ENCODE peak calls at places on chromosome 21, in ten cellular contexts. A is GM23248; K is pancreas; N is right cardiac atrium; Q is hepatocyte; W is CD8-positive, alpha-beta memory T cell; O is left ventricle myocardium inferior; H is psoas muscle; Z is mesenchymal stem cell; J is prostate gland. F is an unnamed sample. For H3K4me1, the result is how much of the 10 kb centered on the place peaks cover.

GRCh38 chr21:32351428-32351827 is 41.4 kb downstream of the URB1 start:
- DNase-seq in A (no peak), K (no peak), N (no peak), Q (no peak), W (no peak), O (no peak), H (no peak), Z (no peak), J (peak), F (no peak)

GRCh38 chr21:35503646-35504045 is 454.5 kb upstream of the RUNX1 start:
- DNase-seq in A (peak), K (no peak), N (no peak), Q (no peak), W (no peak), O (no peak), H (no peak), Z (peak), J (no peak), F (peak)

GRCh38 chr21:45989355-45990048 is 7.9 kb downstream of the COL6A1 start:
- DNase-seq in A (no peak), K (peak), N (peak), Q (no peak), W (peak), O (peak), H (peak), Z (no peak), J (no peak), F (no peak)

GRCh38 chr21:33299181-33299752 is 25.5 kb upstream of the IFNAR1 start:
- DNase-seq in A (no peak), K (no peak), N (no peak), Q (no peak), W (no peak), O (no peak), H (no peak), Z (no peak), J (no peak), F (peak)

GRCh38 chr21:21436012-21436545 is 437.9 kb downstream of the NCAM2 start:
- DNase-seq in A (peak), K (no peak), N (no peak), Q (no peak), W (no peak), O (no peak), H (no peak), Z (peak), J (no peak), F (no peak)

GRCh38 chr21:45131537-45131999 is 57.2 kb downstream of the ADARB1 start:
- DNase-seq in A (no peak), K (no peak), N (no peak), Q (no peak), W (no peak), O (no peak), H (no peak), Z (no peak), J (no peak), F (no peak)

GRCh38 chr21:18384771-18385170 is 18.8 kb downstream of the TMPRSS15 start:
- DNase-seq in A (peak), K (no peak), N (no peak), Q (peak), W (no peak), O (no peak), H (no peak), Z (peak), J (no peak), F (no peak)

GRCh38 chr21:45219517-45219916 is 68.2 kb downstream of the POFUT2 start:
- DNase-seq in A (no peak), K (no peak), N (no peak), Q (no peak), W (no peak), O (no peak), H (no peak), Z (no peak), J (no peak), F (no peak)

GRCh38 chr21:42360317-42360716 is 6.0 kb downstream of the TFF1 start:
- DNase-seq in A (no peak), K (no peak), N (no peak), Q (no peak), W (no peak), O (no peak), H (no peak), Z (no peak), J (no peak), F (no peak)

GRCh38 chr21:23887709-23888303 is 1719.5 kb downstream of the MRPL39 start:
- DNase-seq in A (no peak), K (no peak), N (no peak), Q (no peak), W (peak), O (no peak), H (no peak), Z (no peak), J (no peak), F (peak)

GRCh38 chr21:35015435-35016024 is 33.6 kb downstream of the RUNX1 start:
- DNase-seq in A (no peak), K (no peak), N (no peak), Q (no peak), W (no peak), O (no peak), H (no peak), Z (no peak), J (no peak), F (no peak)

GRCh38 chr21:27693376-27693775 is 726.5 kb upstream of the ADAMTS5 start:
- DNase-seq in A (peak), K (no peak), N (no peak), Q (no peak), W (no peak), O (no peak), H (no peak), Z (peak), J (no peak), F (no peak)

GRCh38 chr21:28402616-28402989 is 590.1 kb downstream of the LTN1 start:
- DNase-seq in A (peak), K (no peak), N (no peak), Q (no peak), W (no peak), O (no peak), H (no peak), Z (no peak), J (no peak), F (no peak)

GRCh38 chr21:18951291-18952038 is 547.9 kb upstream of the TMPRSS15 start:
- DNase-seq in A (no peak), K (no peak), N (no peak), Q (peak), W (no peak), O (no peak), H (no peak), Z (peak), J (no peak), F (no peak)

GRCh38 chr21:45962531-45963224 is 18.9 kb upstream of the COL6A1 start:
- DNase-seq in A (peak), K (no peak), N (peak), Q (no peak), W (no peak), O (no peak), H (no peak), Z (no peak), J (no peak), F (no peak)

GRCh38 chr21:42558846-42559245 is 45.2 kb downstream of the SLC37A1 start:
- DNase-seq in A (no peak), K (no peak), N (peak), Q (no peak), W (no peak), O (no peak), H (no peak), Z (no peak), J (no peak), F (no peak)

GRCh38 chr21:46636181-46636512 is 673 bp downstream of the PRMT2 start:
- DNase-seq in A (no peak), K (no peak), N (no peak), Q (no peak), W (no peak), O (no peak), H (no peak), Z (no peak), J (no peak), F (no peak)

GRCh38 chr21:42242611-42243010 is 23.7 kb downstream of the ABCG1 start:
- DNase-seq in A (no peak), K (no peak), N (no peak), Q (no peak), W (no peak), O (no peak), H (peak), Z (no peak), J (no peak), F (no peak)

GRCh38 chr21:26007911-26008579 is 162.5 kb downstream of the APP start:
- DNase-seq in A (peak), K (no peak), N (no peak), Q (no peak), W (no peak), O (no peak), H (no peak), Z (peak), J (no peak), F (no peak)

GRCh38 chr21:27108228-27108627 is 141.3 kb upstream of the ADAMTS5 start:
- DNase-seq in A (peak), K (no peak), N (no peak), Q (no peak), W (no peak), O (no peak), H (no peak), Z (peak), J (no peak), F (no peak)

GRCh38 chr21:9760398-9761074 is 760.8 kb upstream of the TPTE start:
- DNase-seq in A (no peak), K (no peak), N (no peak), Q (no peak), W (no peak), O (no peak), H (no peak), Z (no peak), J (no peak), F (no peak)

GRCh38 chr21:29487154-29487553 is 188.4 kb downstream of the BACH1 start:
- DNase-seq in A (no peak), K (no peak), N (no peak), Q (no peak), W (no peak), O (no peak), H (no peak), Z (no peak), J (no peak), F (no peak)

GRCh38 chr21:39705849-39706248 is 39.1 kb upstream of the IGSF5 start:
- DNase-seq in A (peak), K (no peak), N (no peak), Q (no peak), W (no peak), O (no peak), H (no peak), Z (peak), J (no peak), F (no peak)

GRCh38 chr21:37202221-37202805 is 64.8 kb downstream of the VPS26C start:
- DNase-seq in A (no peak), K (no peak), N (no peak), Q (no peak), W (no peak), O (no peak), H (no peak), Z (no peak), J (no peak), F (no peak)

GRCh38 chr21:17798796-17799195 is 20.4 kb downstream of the C21orf91 start:
- DNase-seq in A (no peak), K (no peak), N (no peak), Q (no peak), W (no peak), O (no peak), H (no peak), Z (no peak), J (no peak), F (no peak)

GRCh38 chr21:31731802-31732537 is at the start of gene SCAF4:
- DNase-seq in A (peak), K (peak), N (peak), Q (peak), W (peak), O (peak), H (peak), Z (peak), J (peak), F (peak)

GRCh38 chr21:44962481-44962966 is 22.7 kb downstream of the SLX9 start:
- DNase-seq in A (peak), K (no peak), N (peak), Q (peak), W (no peak), O (no peak), H (peak), Z (peak), J (no peak), F (no peak)

GRCh38 chr21:29682800-29683199 is 257.0 kb downstream of the GRIK1 start:
- DNase-seq in A (no peak), K (no peak), N (no peak), Q (no peak), W (no peak), O (no peak), H (no peak), Z (no peak), J (no peak), F (no peak)

GRCh38 chr21:27954806-27955205 is 987.9 kb upstream of the ADAMTS5 start:
- DNase-seq in A (peak), K (no peak), N (no peak), Q (peak), W (no peak), O (no peak), H (no peak), Z (peak), J (no peak), F (no peak)

GRCh38 chr21:40404319-40404906 is 442.5 kb downstream of the DSCAM start:
- DNase-seq in A (no peak), K (no peak), N (peak), Q (peak), W (no peak), O (no peak), H (no peak), Z (no peak), J (no peak), F (no peak)

GRCh38 chr21:41663805-41664788 is 102.8 kb downstream of the RIPK4 start:
- DNase-seq in A (peak), K (peak), N (no peak), Q (peak), W (no peak), O (no peak), H (no peak), Z (peak), J (no peak), F (no peak)

GRCh38 chr21:45332981-45333582 is 45.4 kb upstream of the POFUT2 start:
- DNase-seq in A (no peak), K (peak), N (peak), Q (no peak), W (no peak), O (peak), H (peak), Z (no peak), J (no peak), F (no peak)

GRCh38 chr21:46060596-46061061 is 37.3 kb upstream of the COL6A2 start:
- DNase-seq in A (peak), K (no peak), N (peak), Q (peak), W (peak), O (peak), H (peak), Z (peak), J (no peak), F (no peak)

GRCh38 chr21:36218691-36219090 is 62.1 kb downstream of the DOP1B start:
- DNase-seq in A (no peak), K (no peak), N (no peak), Q (no peak), W (no peak), O (no peak), H (no peak), Z (no peak), J (no peak), F (no peak)

GRCh38 chr21:28617300-28617699 is 375.4 kb downstream of the LTN1 start:
- DNase-seq in A (no peak), K (no peak), N (no peak), Q (no peak), W (no peak), O (no peak), H (no peak), Z (no peak), J (no peak), F (no peak)

GRCh38 chr21:39908265-39908923 is 41.2 kb downstream of the PCP4 start:
- DNase-seq in A (no peak), K (no peak), N (no peak), Q (no peak), W (no peak), O (no peak), H (no peak), Z (no peak), J (no peak), F (no peak)

GRCh38 chr21:18249542-18250152 is 5.0 kb downstream of the CHODL start:
- DNase-seq in A (no peak), K (no peak), N (no peak), Q (no peak), W (no peak), O (no peak), H (no peak), Z (peak), J (no peak), F (no peak)

GRCh38 chr21:14957836-14958235 is 107.0 kb downstream of the NRIP1 start:
- DNase-seq in A (peak), K (no peak), N (no peak), Q (no peak), W (no peak), O (no peak), H (no peak), Z (no peak), J (no peak), F (no peak)

GRCh38 chr21:35044128-35044527 is 5.0 kb downstream of the RUNX1 start:
- DNase-seq in A (no peak), K (no peak), N (no peak), Q (no peak), W (no peak), O (no peak), H (no peak), Z (no peak), J (no peak), F (no peak)

GRCh38 chr21:45363921-45364463 is 41.0 kb upstream of the COL18A1 start:
- DNase-seq in A (peak), K (no peak), N (peak), Q (peak), W (no peak), O (peak), H (peak), Z (peak), J (peak), F (no peak)

GRCh38 chr21:43590220-43590619 is 69.1 kb downstream of the HSF2BP start:
- DNase-seq in A (peak), K (no peak), N (no peak), Q (no peak), W (no peak), O (no peak), H (no peak), Z (no peak), J (no peak), F (no peak)
- H3K4me1 ChIP-seq in A (under half), K (under half), N (under half), Q (half or more), W (under half), O (under half), H (under half), Z (under half), J (under half), F (under half)

GRCh38 chr21:43603230-43603626 is 56.1 kb downstream of the HSF2BP start:
- DNase-seq in A (no peak), K (no peak), N (peak), Q (no peak), W (no peak), O (no peak), H (no peak), Z (no peak), J (no peak), F (no peak)
- H3K4me1 ChIP-seq in A (half or more), K (under half), N (under half), Q (under half), W (under half), O (under half), H (under half), Z (under half), J (under half), F (under half)

DNA sequence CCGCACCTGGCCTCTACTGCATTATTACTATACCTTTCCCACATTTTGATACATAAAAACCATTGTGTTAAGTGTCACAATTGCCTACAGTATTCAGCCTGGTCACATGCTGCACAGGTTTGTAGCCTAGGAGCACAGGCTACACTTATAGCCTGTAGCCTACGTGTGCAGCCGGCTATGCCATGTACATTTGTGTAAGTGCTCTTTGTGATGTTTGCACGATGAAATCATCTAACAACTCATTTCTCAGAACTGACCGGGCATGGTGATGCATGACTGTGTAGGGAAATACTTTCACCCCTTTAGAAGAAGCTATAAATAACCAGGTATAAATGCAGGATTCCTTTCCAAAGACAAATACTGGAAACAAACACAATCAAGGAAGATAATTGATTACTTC is 12.1 kb downstream of the ERG start:
- DNase-seq in A (peak), K (no peak), N (no peak), Q (peak), W (no peak), O (no peak), H (no peak), Z (peak), J (no peak), F (no peak)
- H3K4me1 ChIP-seq in A (under half), K (under half), N (under half), Q (under half), W (under half), O (half or more), H (under half), Z (under half), J (under half), F (under half)

GRCh38 chr21:16007933-16008332 is 278.2 kb downstream of the USP25 start:
- DNase-seq in A (no peak), K (no peak), N (no peak), Q (no peak), W (no peak), O (no peak), H (no peak), Z (no peak), J (no peak), F (no peak)

GRCh38 chr21:15999741-16000140 is 270.0 kb downstream of the USP25 start:
- DNase-seq in A (no peak), K (no peak), N (no peak), Q (no peak), W (no peak), O (no peak), H (no peak), Z (no peak), J (no peak), F (no peak)

GRCh38 chr21:16004523-16004922 is 274.7 kb downstream of the USP25 start:
- DNase-seq in A (no peak), K (no peak), N (no peak), Q (no peak), W (no peak), O (no peak), H (no peak), Z (no peak), J (no peak), F (no peak)

GRCh38 chr21:16004121-16004520 is 274.3 kb downstream of the USP25 start:
- DNase-seq in A (no peak), K (no peak), N (no peak), Q (no peak), W (no peak), O (no peak), H (no peak), Z (no peak), J (no peak), F (no peak)

GRCh38 chr21:16002872-16003466 is 273.2 kb downstream of the USP25 start:
- DNase-seq in A (peak), K (no peak), N (no peak), Q (no peak), W (no peak), O (no peak), H (no peak), Z (no peak), J (no peak), F (no peak)
- H3K4me1 ChIP-seq in A (under half), K (under half), N (under half), Q (under half), W (under half), O (under half), H (under half), Z (under half), J (under half), F (under half)

F was measured in CD8-positive, alpha-beta T cell.